ENCODE peak calls at places on chromosomes 6 and 20, in four cellular contexts. One of them, this sample, is unnamed. For H4K20me1 and H3F3A, the result is how much of the 10 kb centered on the place peaks cover.

GRCh38 chr6:140486468-140487361 is 1112.3 kb upstream of the CITED2 start:
- DNase-seq in PC-3: no peak
- DNase-seq in GM23338: no peak
- DNase-seq in GM23248: peak
- DNase-seq in this sample: no peak

GRCh38 chr6:27791182-27791939 is 120.8 kb downstream of the OR2B2 start:
- DNase-seq in PC-3: peak
- DNase-seq in GM23338: peak
- DNase-seq in GM23248: peak
- DNase-seq in this sample: no peak

GRCh38 chr20:5480824-5481600 is 164.3 kb upstream of the PROKR2 start:
- DNase-seq in GM23338: no peak
- DNase-seq in PC-3: peak
- DNase-seq in GM23248: no peak
- DNase-seq in this sample: no peak

GRCh38 chr6:25331085-25331685 is 52.0 kb downstream of the CARMIL1 start:
- DNase-seq in GM23248: peak
- DNase-seq in PC-3: peak
- DNase-seq in GM23338: no peak
- DNase-seq in this sample: no peak

GRCh38 chr20:37821691-37822655 is 81.0 kb upstream of the VSTM2L start:
- DNase-seq in PC-3: no peak
- DNase-seq in GM23338: no peak
- DNase-seq in GM23248: peak
- DNase-seq in this sample: no peak

GRCh38 chr20:19074828-19075516 is 137.5 kb upstream of the SLC24A3 start:
- DNase-seq in GM23338: no peak
- DNase-seq in GM23248: no peak
- DNase-seq in PC-3: peak
- DNase-seq in this sample: peak

GRCh38 chr6:12606616-12607015 is 110.0 kb upstream of the PHACTR1 start:
- DNase-seq in GM23338: no peak
- DNase-seq in GM23248: no peak
- DNase-seq in PC-3: no peak
- DNase-seq in this sample: no peak

GRCh38 chr6:82882363-82883033 is 183.1 kb downstream of the UBE3D start:
- DNase-seq in GM23248: no peak
- DNase-seq in GM23338: no peak
- DNase-seq in PC-3: no peak
- DNase-seq in this sample: no peak

GRCh38 chr6:31354788-31355539 is 2.0 kb downstream of the HLA-B start:
- DNase-seq in GM23338: no peak
- DNase-seq in PC-3: no peak
- DNase-seq in GM23248: no peak
- DNase-seq in this sample: no peak

GRCh38 chr6:14638932-14639875 is 521.6 kb downstream of the CD83 start:
- DNase-seq in GM23338: peak
- DNase-seq in PC-3: peak
- DNase-seq in GM23248: peak
- DNase-seq in this sample: no peak

GRCh38 chr6:144190593-144190992 is 40.3 kb downstream of the STX11 start:
- DNase-seq in GM23338: no peak
- DNase-seq in GM23248: peak
- DNase-seq in PC-3: peak
- DNase-seq in this sample: no peak

GRCh38 chr6:121247386-121247785 is 86.9 kb downstream of the TBC1D32 start:
- DNase-seq in GM23338: no peak
- DNase-seq in PC-3: no peak
- DNase-seq in GM23248: peak
- DNase-seq in this sample: peak

GRCh38 chr6:170073846-170074245 is 217.0 kb downstream of the DLL1 start:
- DNase-seq in GM23338: no peak
- DNase-seq in PC-3: no peak
- DNase-seq in GM23248: no peak
- DNase-seq in this sample: no peak

GRCh38 chr6:91812596-91813274 is 1225.9 kb upstream of the MAP3K7 start:
- DNase-seq in GM23248: no peak
- DNase-seq in GM23338: no peak
- DNase-seq in PC-3: no peak
- DNase-seq in this sample: peak

GRCh38 chr20:60966031-60966430 is 286.0 kb upstream of the CDH4 start:
- DNase-seq in GM23338: no peak
- DNase-seq in PC-3: no peak
- DNase-seq in GM23248: no peak
- DNase-seq in this sample: no peak
- TF ChIP-seq EZH2phosphoT487 in GM23338: no peak
- TF ChIP-seq EZH2phosphoT487 in PC-3: no peak
- TF ChIP-seq EZH2phosphoT487 in GM23248: no peak
- TF ChIP-seq EZH2phosphoT487 in this sample: no peak

GRCh38 chr20:32823737-32824588 is 4.2 kb downstream of the MAPRE1 start:
- DNase-seq in GM23338: no peak
- DNase-seq in GM23248: peak
- DNase-seq in PC-3: no peak
- DNase-seq in this sample: no peak

GRCh38 chr20:32829291-32830005 is 9.7 kb downstream of the MAPRE1 start:
- DNase-seq in PC-3: no peak
- DNase-seq in GM23338: no peak
- DNase-seq in GM23248: peak
- DNase-seq in this sample: no peak

GRCh38 chr20:32831982-32832381 is 12.2 kb downstream of the MAPRE1 start:
- DNase-seq in GM23338: no peak
- DNase-seq in PC-3: no peak
- DNase-seq in GM23248: no peak
- DNase-seq in this sample: no peak

GRCh38 chr20:32830437-32830836 is 10.7 kb downstream of the MAPRE1 start:
- DNase-seq in GM23248: peak
- DNase-seq in GM23338: no peak
- DNase-seq in PC-3: no peak
- DNase-seq in this sample: no peak

DNA sequence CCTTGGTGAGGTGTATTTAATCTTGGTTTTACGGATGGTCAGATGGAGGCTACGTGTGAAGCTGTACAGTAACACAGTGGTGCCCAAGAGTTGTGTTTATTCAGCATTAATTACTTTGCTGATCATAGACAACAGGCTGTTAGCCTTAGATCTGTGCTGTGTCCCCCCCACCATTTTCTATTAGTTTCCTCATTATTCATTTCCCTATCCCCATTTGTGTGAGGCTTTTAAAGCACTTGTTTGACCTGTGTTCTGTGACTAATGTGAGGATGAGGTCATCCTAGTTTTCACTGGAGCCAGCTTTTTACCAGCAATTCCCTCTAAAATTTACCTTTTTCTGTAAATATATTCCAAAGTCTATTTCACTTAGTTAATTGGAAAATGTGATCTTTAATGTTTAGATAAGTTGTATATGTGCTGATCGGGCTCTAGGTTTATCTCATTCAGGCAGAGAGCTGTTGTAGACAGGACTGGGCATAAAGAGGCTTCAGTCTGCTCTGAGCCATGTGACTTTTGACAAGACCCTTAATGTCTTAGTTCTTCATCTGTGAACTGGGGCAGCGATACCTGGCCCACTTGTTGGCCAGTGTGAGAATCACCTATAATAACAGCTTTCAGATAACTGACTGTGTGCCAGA is 8.4 kb downstream of the MAPRE1 start:
- DNase-seq in PC-3: peak
- DNase-seq in GM23338: no peak
- DNase-seq in GM23248: peak
- DNase-seq in this sample: no peak
- H4K20me1 ChIP-seq in PC-3: half or more
- H4K20me1 ChIP-seq in GM23338: half or more
- H4K20me1 ChIP-seq in GM23248: under half
- H4K20me1 ChIP-seq in this sample: under half

DNA sequence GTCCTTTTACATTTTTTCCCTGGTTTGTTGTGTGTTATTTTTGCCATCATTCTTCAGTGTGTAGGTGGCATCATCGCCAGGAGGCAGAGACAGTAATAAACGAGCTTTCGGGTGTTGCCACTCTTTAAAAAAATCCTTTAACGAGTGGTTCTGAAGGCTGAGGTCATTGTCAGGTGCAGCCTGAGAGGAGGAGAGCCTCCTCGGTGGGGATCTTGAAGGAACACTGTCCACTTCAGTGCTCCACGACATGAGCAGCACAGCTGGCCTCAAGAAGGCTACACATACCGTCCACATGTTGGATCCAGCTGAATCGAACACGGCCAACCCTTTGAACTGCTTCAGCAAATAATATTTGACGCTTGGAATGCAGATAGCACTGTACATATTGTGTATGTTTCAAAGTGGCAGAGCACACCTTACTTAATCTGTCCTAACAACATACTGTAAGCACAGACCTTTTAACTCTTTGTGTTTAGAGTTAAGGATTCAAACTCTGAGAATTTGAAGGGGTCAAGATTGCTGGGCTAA is 48.0 kb upstream of the FOXQ1 start:
- DNase-seq in GM23338: no peak
- DNase-seq in GM23248: no peak
- DNase-seq in PC-3: no peak
- DNase-seq in this sample: no peak
- H3F3A ChIP-seq in GM23338: under half
- H3F3A ChIP-seq in GM23248: under half
- H3F3A ChIP-seq in PC-3: under half
- H3F3A ChIP-seq in this sample: under half

GRCh38 chr20:62980970-62981369 is 25.8 kb downstream of the BHLHE23 start:
- DNase-seq in PC-3: peak
- DNase-seq in GM23338: peak
- DNase-seq in GM23248: peak
- DNase-seq in this sample: no peak

GRCh38 chr20:62980380-62980960 is 26.3 kb downstream of the BHLHE23 start:
- DNase-seq in PC-3: no peak
- DNase-seq in GM23338: no peak
- DNase-seq in GM23248: no peak
- DNase-seq in this sample: no peak

GRCh38 chr20:62983210-62983609 is 23.6 kb downstream of the BHLHE23 start:
- DNase-seq in GM23248: no peak
- DNase-seq in PC-3: no peak
- DNase-seq in GM23338: no peak
- DNase-seq in this sample: no peak

GRCh38 chr20:62984666-62985065 is 22.1 kb downstream of the BHLHE23 start:
- DNase-seq in GM23248: no peak
- DNase-seq in GM23338: no peak
- DNase-seq in PC-3: no peak
- DNase-seq in this sample: no peak

DNA sequence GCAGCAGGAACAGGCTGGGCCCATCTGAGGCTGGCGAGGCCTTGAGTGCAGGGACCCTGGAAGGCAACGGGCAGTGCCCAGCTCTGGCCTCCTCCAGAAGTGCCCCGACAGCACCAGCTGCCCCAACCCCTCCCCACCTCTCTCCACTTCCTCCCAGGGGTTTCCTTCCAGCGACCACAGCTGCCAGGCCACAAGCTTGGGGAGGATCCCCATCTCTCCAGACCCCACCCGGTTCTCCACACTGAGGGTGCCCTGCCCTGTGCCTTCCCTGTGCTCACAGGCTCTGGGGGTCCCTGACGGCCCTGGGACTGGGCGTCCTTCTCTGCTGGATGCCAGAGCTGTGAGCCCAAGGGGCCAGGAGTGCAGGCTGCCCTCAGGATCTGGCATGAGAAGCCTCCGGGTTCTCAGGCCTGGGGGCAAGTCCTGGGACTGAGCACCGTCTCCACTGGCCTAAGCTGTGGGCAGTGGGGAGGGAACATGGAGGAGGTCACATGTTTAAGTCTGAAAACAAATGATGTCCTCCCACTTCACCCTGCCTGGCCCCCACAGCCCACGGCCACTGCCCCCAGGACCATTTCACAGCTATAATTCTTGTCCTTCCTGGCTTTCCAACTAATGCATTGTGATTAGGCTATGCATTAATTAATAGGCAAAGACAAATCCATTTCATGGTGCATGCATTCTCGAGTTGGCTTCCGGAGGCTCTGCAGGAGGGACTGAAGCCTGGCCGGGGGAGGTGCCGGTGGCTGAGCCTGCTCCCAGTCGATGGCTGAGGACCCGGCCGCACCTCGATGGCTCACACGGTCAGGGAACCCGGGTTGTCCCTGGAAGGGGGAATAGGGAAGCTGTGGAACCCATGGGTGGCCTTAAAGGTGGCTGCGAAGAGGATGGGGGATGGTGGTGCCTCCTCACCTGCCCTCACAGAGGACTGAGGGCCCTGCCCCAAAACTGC is 24.4 kb downstream of the BHLHE23 start:
- DNase-seq in GM23248: no peak
- DNase-seq in PC-3: no peak
- DNase-seq in GM23338: no peak
- DNase-seq in this sample: no peak
- TF ChIP-seq EZH2phosphoT487 in GM23248: no peak
- TF ChIP-seq EZH2phosphoT487 in PC-3: no peak
- TF ChIP-seq EZH2phosphoT487 in GM23338: no peak
- TF ChIP-seq EZH2phosphoT487 in this sample: no peak

This sample was measured in MM.1S.